ENCODE peak calls at places on chromosomes 1 and 21, in five cellular contexts. M is GM06990, Q is NCI-H524 treated with DMSO at 0.1 percent for 48 hours, A is bronchial epithelial cell, F is fibroblast of mammary gland. O is an unnamed sample.

GRCh38 chr1:44568128-44568900 is 106.0 kb downstream of the TMEM53 start:
- DNase-seq in M (no peak), Q (no peak), A (peak; percentile 42), F (no peak), O (no peak)

GRCh38 chr1:164515932-164516331 is 43.1 kb upstream of the PBX1 start:
- DNase-seq in M (no peak), Q (no peak), A (no peak), F (peak; percentile 63), O (peak; percentile 5)

GRCh38 chr1:186722711-186723309 is 42.6 kb upstream of the PTGS2 start:
- DNase-seq in M (no peak), Q (no peak), A (peak; percentile 61), F (peak; percentile 59), O (peak; percentile 35)

GRCh38 chr1:235549361-235550139 is 45.3 kb upstream of the B3GALNT2 start:
- DNase-seq in M (no peak), Q (no peak), A (no peak), F (no peak), O (no peak)

GRCh38 chr21:45372732-45373355 is 32.1 kb upstream of the COL18A1 start:
- DNase-seq in M (no peak), Q (no peak), A (peak; percentile 90), F (no peak), O (no peak)

GRCh38 chr1:95916616-95917015 is 682.6 kb downstream of the RWDD3 start:
- DNase-seq in M (no peak), Q (no peak), A (peak; percentile 2), F (peak; percentile 28), O (no peak)

GRCh38 chr1:166379447-166379846 is 212.6 kb upstream of the FAM78B start:
- DNase-seq in M (no peak), Q (no peak), A (no peak), F (no peak), O (no peak)

GRCh38 chr1:36829951-36830350 is 204.4 kb downstream of the GRIK3 start:
- DNase-seq in M (no peak), Q (peak; percentile 98), A (no peak), F (no peak), O (no peak)

GRCh38 chr1:210328746-210329488 is at the start of gene HHAT:
- DNase-seq in M (peak; percentile 86), Q (no peak), A (peak; percentile 68), F (peak; percentile 56), O (peak; percentile 85)

GRCh38 chr1:53948291-53948690 is 2.1 kb downstream of the LRRC42 start:
- DNase-seq in M (no peak), Q (no peak), A (no peak), F (peak; percentile 39), O (no peak)

GRCh38 chr1:221204055-221204833 is 325.0 kb downstream of the HLX start:
- DNase-seq in M (no peak), Q (no peak), A (no peak), F (no peak), O (no peak)